ENCODE peak calls at places on chromosomes 2 and 18, in eight cellular contexts. Q, Y, I, W, A, M, U and C are unnamed samples. For H3K36me3 and H3K27me3, the result is how much of the 10 kb centered on the place peaks cover.

GRCh38 chr2:7133521-7133920 is 216.3 kb downstream of the RNF144A start:
- DNase-seq in U (peak), A (no peak), M (no peak), Q (no peak), W (no peak), Y (no peak), I (no peak), C (no peak)

GRCh38 chr2:59922450-59922849 is 631.0 kb downstream of the BCL11A start:
- DNase-seq in Q (no peak), U (no peak), I (no peak), Y (no peak), A (no peak), M (no peak), W (no peak), C (no peak)

GRCh38 chr18:7735194-7735593 is 168.1 kb downstream of the PTPRM start:
- DNase-seq in A (no peak), W (no peak), Q (no peak), U (peak), I (no peak), Y (no peak), M (no peak), C (no peak)

GRCh38 chr2:104853926-104854506 is at the start of gene POU3F3:
- DNase-seq in A (peak), W (peak), Q (peak), Y (no peak), M (no peak), U (peak), I (peak), C (peak)

GRCh38 chr2:32372519-32373182 is 15.8 kb downstream of the BIRC6 start:
- DNase-seq in Y (no peak), M (no peak), U (no peak), I (no peak), A (no peak), W (no peak), Q (no peak), C (no peak)

GRCh38 chr18:45046961-45047360 is 366.3 kb downstream of the SETBP1 start:
- DNase-seq in U (peak), I (no peak), Y (no peak), W (no peak), A (no peak), M (no peak), Q (no peak), C (no peak)

GRCh38 chr2:216584112-216584511 is 49.1 kb upstream of the IGFBP2 start:
- DNase-seq in M (no peak), I (no peak), Q (no peak), Y (no peak), A (no peak), W (no peak), U (no peak), C (no peak)

GRCh38 chr2:64141711-64142405 is 2.4 kb downstream of the PELI1 start:
- DNase-seq in U (no peak), W (no peak), Y (no peak), A (no peak), I (no peak), Q (peak), M (peak), C (no peak)

GRCh38 chr18:73551211-73551610 is 596.4 kb downstream of the FBXO15 start:
- DNase-seq in A (no peak), U (no peak), Q (no peak), Y (no peak), I (no peak), M (no peak), W (no peak), C (no peak)

GRCh38 chr2:74556159-74556558 is 1.6 kb downstream of the DOK1 start:
- DNase-seq in Q (no peak), Y (no peak), U (no peak), W (no peak), A (no peak), I (no peak), M (no peak), C (no peak)

GRCh38 chr2:10647886-10648605 is 41.7 kb downstream of the NOL10 start:
- DNase-seq in U (no peak), Y (no peak), Q (peak), A (no peak), I (no peak), M (peak), W (no peak), C (no peak)

GRCh38 chr2:10647451-10647850 is 42.3 kb downstream of the NOL10 start:
- DNase-seq in A (no peak), I (no peak), M (no peak), U (no peak), Y (no peak), Q (no peak), W (no peak), C (no peak)

GRCh38 chr2:10655074-10655840 is 34.5 kb downstream of the NOL10 start:
- DNase-seq in U (no peak), Y (no peak), W (no peak), I (no peak), M (peak), A (no peak), Q (no peak), C (no peak)

GRCh38 chr2:10654069-10654468 is 35.7 kb downstream of the NOL10 start:
- DNase-seq in A (no peak), U (no peak), W (no peak), Y (peak), I (no peak), Q (peak), M (peak), C (no peak)

DNA sequence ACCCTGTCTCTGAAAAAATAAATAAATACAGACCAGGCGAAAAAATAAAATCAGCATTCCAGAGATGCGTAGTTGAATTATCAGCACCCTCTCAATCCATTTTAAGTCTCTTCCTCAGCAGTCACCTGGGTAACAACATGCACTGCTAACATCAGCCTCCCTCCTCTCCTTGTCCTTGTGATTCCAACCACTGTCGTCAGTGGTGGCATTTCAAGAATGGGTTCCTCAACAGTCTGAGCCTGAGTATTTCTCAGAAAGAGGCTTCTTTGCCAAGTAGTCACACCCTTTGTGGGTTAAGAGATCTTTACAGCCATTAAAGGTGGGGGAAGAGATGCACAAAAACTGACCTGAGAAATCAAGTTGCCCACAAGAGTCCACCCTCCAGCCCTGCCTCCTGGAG is 39.0 kb downstream of the NOL10 start:
- DNase-seq in W (no peak), U (no peak), I (no peak), Q (no peak), A (no peak), M (no peak), Y (no peak), C (no peak)
- H3K36me3 ChIP-seq in W (half or more), U (half or more), I (half or more), Q (under half), A (under half), M (under half), Y (half or more), C (under half)

GRCh38 chr2:9895669-9896068 is 52.4 kb downstream of the TAF1B start:
- DNase-seq in U (no peak), A (peak), W (no peak), M (peak), Q (no peak), I (no peak), Y (no peak), C (no peak)

GRCh38 chr2:9897331-9897737 is 54.1 kb downstream of the TAF1B start:
- DNase-seq in A (no peak), I (no peak), W (no peak), U (no peak), Y (peak), M (peak), Q (peak), C (no peak)

GRCh38 chr2:9897796-9898195 is 53.7 kb upstream of the GRHL1 start:
- DNase-seq in I (no peak), W (no peak), U (no peak), Q (peak), M (no peak), A (no peak), Y (no peak), C (peak)

GRCh38 chr2:9892236-9892635 is 49.0 kb downstream of the TAF1B start:
- DNase-seq in Q (no peak), U (no peak), M (no peak), I (no peak), A (no peak), W (no peak), Y (no peak), C (no peak)

DNA sequence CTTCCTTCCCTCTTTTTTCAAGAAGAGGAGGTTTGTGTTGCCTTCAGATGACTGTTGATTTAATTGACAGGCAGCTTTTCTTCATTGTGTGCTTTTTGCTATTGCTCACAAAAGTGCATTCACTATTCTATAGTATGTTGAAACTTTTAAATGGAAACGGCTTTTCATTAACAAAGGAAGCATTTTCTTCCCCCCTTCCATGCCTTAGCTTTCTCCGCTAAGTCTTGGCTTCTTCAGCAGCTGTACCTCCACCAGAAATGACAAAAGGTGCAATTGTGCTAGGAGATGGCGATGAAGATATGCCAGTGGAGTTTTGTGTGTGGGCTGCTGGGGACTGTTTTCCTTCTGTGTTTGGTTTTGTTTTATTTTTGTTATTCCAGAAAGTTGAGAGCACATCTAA is 52.9 kb downstream of the TAF1B start:
- DNase-seq in W (no peak), Y (no peak), M (no peak), U (no peak), Q (no peak), A (no peak), I (no peak), C (no peak)
- H3K4me3 ChIP-seq in W (no peak), Y (no peak), M (peak), U (peak), Q (no peak), A (no peak), I (no peak), C (no peak)

DNA sequence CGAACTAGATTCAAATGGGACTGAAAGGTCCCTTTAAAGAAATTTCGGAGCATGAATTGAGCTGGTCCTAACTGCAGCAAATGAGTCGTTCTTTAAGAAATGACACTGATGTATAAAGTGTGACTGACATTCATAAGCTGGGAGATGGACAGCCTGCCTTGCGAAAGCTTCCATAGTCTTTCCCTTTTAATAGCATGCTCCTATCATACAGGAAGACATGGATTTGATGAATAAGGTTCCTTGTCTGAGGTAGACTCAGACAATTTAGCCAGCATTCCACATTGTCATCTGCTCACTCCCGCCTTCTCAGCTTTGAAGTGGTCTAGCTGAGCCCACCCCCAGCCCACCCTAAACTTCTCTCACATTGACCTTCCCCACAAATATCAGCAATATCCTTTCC is 264.9 kb downstream of the TSN start:
- DNase-seq in A (no peak), U (no peak), W (no peak), M (no peak), Y (no peak), I (no peak), Q (no peak), C (no peak)
- H3K27me3 ChIP-seq in A (under half), U (under half), W (under half), M (under half), Y (under half), I (under half), Q (under half), C (under half)

DNA sequence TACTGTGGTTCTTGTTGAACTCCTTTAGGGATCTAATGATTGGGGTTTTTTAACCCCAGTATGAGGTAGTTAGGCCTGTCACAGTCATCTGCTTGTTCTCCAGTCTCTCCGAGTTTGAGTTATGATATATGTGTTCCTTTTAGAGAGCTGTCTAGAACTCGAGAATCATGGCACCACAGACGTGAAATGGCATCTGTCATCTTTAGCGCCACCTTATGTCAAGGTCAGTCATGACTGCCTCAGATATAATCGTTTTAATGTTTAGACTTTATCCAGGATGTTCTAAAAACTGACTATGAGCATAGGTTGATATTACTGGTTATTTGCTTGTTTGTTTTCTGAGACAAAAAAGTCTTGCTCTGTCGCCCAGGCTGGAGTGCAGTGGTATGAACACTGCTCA is 112.2 kb downstream of the CEP192 start:
- DNase-seq in A (no peak), U (no peak), I (no peak), Y (no peak), W (no peak), M (no peak), Q (no peak), C (no peak)
- H3K36me3 ChIP-seq in A (under half), U (half or more), I (half or more), Y (half or more), W (half or more), M (under half), Q (under half), C (under half)

GRCh38 chr2:200702646-200703118 is 109.0 kb upstream of the BZW1 start:
- DNase-seq in U (no peak), I (no peak), Q (no peak), W (no peak), M (peak), A (no peak), Y (no peak), C (no peak)

GRCh38 chr2:200700856-200701255 is 110.9 kb upstream of the BZW1 start:
- DNase-seq in M (no peak), W (no peak), I (no peak), Q (no peak), A (no peak), Y (no peak), U (no peak), C (no peak)

GRCh38 chr2:200698217-200698616 is 112.4 kb downstream of the AOX1 start:
- DNase-seq in Y (no peak), Q (no peak), M (no peak), A (no peak), I (no peak), U (peak), W (no peak), C (no peak)

GRCh38 chr2:200702044-200702443 is 109.7 kb upstream of the BZW1 start:
- DNase-seq in W (no peak), I (no peak), M (no peak), Q (no peak), U (no peak), Y (no peak), A (no peak), C (no peak)

GRCh38 chr2:200699310-200699709 is 112.4 kb upstream of the BZW1 start:
- DNase-seq in Q (no peak), W (no peak), I (no peak), M (no peak), A (no peak), Y (no peak), U (no peak), C (no peak)
- H3K4me3 ChIP-seq in Q (no peak), W (no peak), I (no peak), M (no peak), A (no peak), Y (no peak), U (no peak), C (no peak)

GRCh38 chr2:65916785-65917295 is 484.4 kb upstream of the SPRED2 start:
- DNase-seq in I (no peak), A (no peak), M (no peak), Y (no peak), U (no peak), W (no peak), Q (no peak), C (no peak)
- H3K27me3 ChIP-seq in I (under half), A (under half), M (under half), Y (under half), U (under half), W (under half), Q (under half), C (under half)

GRCh38 chr18:49588171-49588570 is 26.3 kb downstream of the LIPG start:
- DNase-seq in A (no peak), Y (no peak), Q (no peak), M (no peak), I (no peak), U (no peak), W (no peak), C (no peak)
- H3K36me3 ChIP-seq in A (under half), Y (half or more), Q (under half), M (under half), I (under half), U (under half), W (under half), C (under half)

GRCh38 chr2:102130651-102130991 is 11.9 kb upstream of the IL1R1 start:
- DNase-seq in U (no peak), W (no peak), A (no peak), M (no peak), I (no peak), Q (no peak), Y (no peak), C (no peak)

GRCh38 chr2:102129082-102129481 is 13.5 kb upstream of the IL1R1 start:
- DNase-seq in Q (no peak), I (no peak), Y (no peak), M (no peak), U (no peak), W (no peak), A (no peak), C (no peak)

GRCh38 chr2:102131564-102131963 is 11.0 kb upstream of the IL1R1 start:
- DNase-seq in Q (no peak), W (no peak), M (no peak), A (no peak), I (no peak), Y (no peak), U (no peak), C (no peak)

GRCh38 chr2:102126660-102127059 is 15.9 kb upstream of the IL1R1 start:
- DNase-seq in I (no peak), M (no peak), U (no peak), W (no peak), Q (peak), Y (no peak), A (no peak), C (no peak)

DNA sequence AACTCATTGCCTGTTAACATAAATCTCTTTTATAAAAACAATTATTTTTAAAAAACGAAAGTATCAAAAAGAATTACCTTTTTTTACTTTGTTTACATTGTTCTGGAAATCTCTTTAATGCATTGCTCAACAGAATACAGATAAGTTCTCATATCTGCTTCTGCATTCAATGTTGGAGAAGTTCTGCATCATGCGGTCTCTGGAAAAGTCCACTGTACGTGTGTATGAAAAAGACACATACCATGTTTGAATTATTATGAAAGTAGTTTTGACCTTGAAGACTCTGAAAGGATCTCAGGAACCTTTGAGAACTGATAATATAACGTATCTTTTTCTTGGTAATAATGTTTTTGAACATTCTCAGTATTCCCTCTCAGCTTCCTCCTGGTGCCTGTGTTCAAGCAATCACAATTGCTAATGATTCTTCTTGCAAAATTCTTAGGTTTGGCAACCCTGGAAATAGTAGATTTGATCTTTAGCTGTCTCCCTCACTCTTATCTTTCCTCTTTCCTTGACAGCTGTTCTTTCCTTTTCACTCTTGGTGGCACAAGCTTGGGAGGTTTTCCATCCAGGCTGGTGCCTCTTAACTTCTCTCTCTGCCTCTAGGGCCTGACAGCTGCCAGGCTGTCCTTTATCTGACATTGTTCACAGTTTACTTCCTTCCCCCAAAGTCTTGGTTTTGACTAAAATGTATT is 12.4 kb upstream of the IL1R1 start:
- DNase-seq in W (no peak), Y (no peak), I (no peak), U (no peak), A (no peak), M (no peak), Q (no peak), C (no peak)
- H3K4me3 ChIP-seq in W (no peak), Y (no peak), I (no peak), U (no peak), A (no peak), M (no peak), Q (no peak), C (no peak)

GRCh38 chr2:26179446-26179907 is 6.6 kb downstream of the GAREM2 start:
- DNase-seq in M (no peak), I (peak), Q (no peak), A (no peak), Y (no peak), W (no peak), U (peak), C (peak)
- H3K27me3 ChIP-seq in M (under half), I (under half), Q (under half), A (under half), Y (under half), W (under half), U (under half), C (under half)

GRCh38 chr18:2822213-2822612 is 24.6 kb upstream of the EMILIN2 start:
- DNase-seq in U (no peak), W (no peak), I (no peak), Y (no peak), A (no peak), M (no peak), Q (no peak), C (no peak)

GRCh38 chr18:2823202-2823601 is 23.6 kb upstream of the EMILIN2 start:
- DNase-seq in U (no peak), W (no peak), M (no peak), A (no peak), Y (no peak), I (no peak), Q (no peak), C (no peak)

GRCh38 chr18:2823966-2824365 is 22.8 kb upstream of the EMILIN2 start:
- DNase-seq in W (no peak), U (no peak), Q (no peak), M (no peak), A (no peak), Y (no peak), I (no peak), C (no peak)

GRCh38 chr18:2824865-2825264 is 21.9 kb upstream of the EMILIN2 start:
- DNase-seq in Q (no peak), U (no peak), M (no peak), I (no peak), A (no peak), W (no peak), Y (no peak), C (no peak)

DNA sequence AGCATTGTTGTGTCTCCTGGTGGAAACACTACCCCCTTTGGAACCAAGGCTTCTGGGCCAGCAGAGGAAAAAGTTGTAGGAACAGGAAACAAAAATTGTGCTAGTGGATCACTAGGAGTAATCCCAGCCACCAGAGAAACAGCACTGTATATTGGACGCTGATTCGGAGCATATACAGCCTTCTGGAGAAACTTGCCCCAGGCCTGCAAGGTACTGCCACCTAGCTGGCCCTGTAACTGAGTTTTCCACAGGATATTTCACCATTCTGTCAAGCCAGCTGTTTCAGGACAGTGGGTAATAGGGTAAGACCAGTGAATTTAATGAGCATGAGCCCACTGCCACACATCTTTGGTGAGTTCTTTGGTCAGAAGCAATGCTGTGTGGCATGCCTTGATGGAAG is 25.1 kb upstream of the EMILIN2 start:
- DNase-seq in A (no peak), Q (no peak), W (no peak), Y (no peak), U (no peak), M (no peak), I (no peak), C (no peak)
- H3K36me3 ChIP-seq in A (under half), Q (under half), W (under half), Y (under half), U (under half), M (under half), I (under half), C (under half)